ENCODE peak calls at places on chromosomes 2 and 18, in seven cellular contexts. One of them, this sample, is unnamed.

GRCh38 chr2:168585700-168586099 is 129.6 kb downstream of the CERS6 start:
- DNase-seq in astrocyte: no peak
- DNase-seq in thoracic aorta: no peak
- DNase-seq in esophagus squamous epithelium: no peak
- DNase-seq in HCT116: no peak
- DNase-seq in heart left ventricle: no peak
- DNase-seq in testis: no peak
- DNase-seq in this sample: no peak

GRCh38 chr2:142234701-142235100 is 103.9 kb upstream of the LRP1B start:
- DNase-seq in astrocyte: no peak
- DNase-seq in thoracic aorta: no peak
- DNase-seq in esophagus squamous epithelium: no peak
- DNase-seq in HCT116: no peak
- DNase-seq in heart left ventricle: no peak
- DNase-seq in testis: no peak
- DNase-seq in this sample: no peak

GRCh38 chr2:866887-867286 is 83.8 kb upstream of the SNTG2 start:
- DNase-seq in astrocyte: no peak
- DNase-seq in thoracic aorta: no peak
- DNase-seq in esophagus squamous epithelium: no peak
- DNase-seq in HCT116: no peak
- DNase-seq in heart left ventricle: no peak
- DNase-seq in testis: no peak
- DNase-seq in this sample: peak; percentile 52

GRCh38 chr2:99365661-99366060 is 28.5 kb downstream of the EIF5B start:
- DNase-seq in astrocyte: no peak
- DNase-seq in thoracic aorta: no peak
- DNase-seq in esophagus squamous epithelium: no peak
- DNase-seq in HCT116: no peak
- DNase-seq in heart left ventricle: no peak
- DNase-seq in testis: no peak
- DNase-seq in this sample: no peak

GRCh38 chr18:63084220-63084619 is 235.3 kb downstream of the BCL2 start:
- DNase-seq in astrocyte: no peak
- DNase-seq in thoracic aorta: no peak
- DNase-seq in esophagus squamous epithelium: no peak
- DNase-seq in HCT116: no peak
- DNase-seq in heart left ventricle: no peak
- DNase-seq in testis: no peak
- DNase-seq in this sample: no peak

GRCh38 chr2:203037026-203037425 is 22.4 kb downstream of the NBEAL1 start:
- DNase-seq in astrocyte: no peak
- DNase-seq in thoracic aorta: no peak
- DNase-seq in esophagus squamous epithelium: no peak
- DNase-seq in HCT116: no peak
- DNase-seq in heart left ventricle: no peak
- DNase-seq in testis: no peak
- DNase-seq in this sample: no peak

GRCh38 chr18:39313992-39314391 is 1748.4 kb upstream of the CELF4 start:
- DNase-seq in astrocyte: no peak
- DNase-seq in thoracic aorta: no peak
- DNase-seq in esophagus squamous epithelium: no peak
- DNase-seq in HCT116: no peak
- DNase-seq in heart left ventricle: no peak
- DNase-seq in testis: no peak
- DNase-seq in this sample: no peak

GRCh38 chr2:43676322-43677050 is at the start of gene C1GALT1C1L:
- DNase-seq in astrocyte: peak; percentile 68
- DNase-seq in thoracic aorta: no peak
- DNase-seq in esophagus squamous epithelium: no peak
- DNase-seq in HCT116: no peak
- DNase-seq in heart left ventricle: peak; percentile 69
- DNase-seq in testis: peak; percentile 82
- DNase-seq in this sample: no peak

GRCh38 chr2:172329404-172330059 is 97.9 kb upstream of the ITGA6 start:
- DNase-seq in astrocyte: no peak
- DNase-seq in thoracic aorta: no peak
- DNase-seq in esophagus squamous epithelium: no peak
- DNase-seq in HCT116: no peak
- DNase-seq in heart left ventricle: peak; percentile 78
- DNase-seq in testis: no peak
- DNase-seq in this sample: peak; percentile 35

DNA sequence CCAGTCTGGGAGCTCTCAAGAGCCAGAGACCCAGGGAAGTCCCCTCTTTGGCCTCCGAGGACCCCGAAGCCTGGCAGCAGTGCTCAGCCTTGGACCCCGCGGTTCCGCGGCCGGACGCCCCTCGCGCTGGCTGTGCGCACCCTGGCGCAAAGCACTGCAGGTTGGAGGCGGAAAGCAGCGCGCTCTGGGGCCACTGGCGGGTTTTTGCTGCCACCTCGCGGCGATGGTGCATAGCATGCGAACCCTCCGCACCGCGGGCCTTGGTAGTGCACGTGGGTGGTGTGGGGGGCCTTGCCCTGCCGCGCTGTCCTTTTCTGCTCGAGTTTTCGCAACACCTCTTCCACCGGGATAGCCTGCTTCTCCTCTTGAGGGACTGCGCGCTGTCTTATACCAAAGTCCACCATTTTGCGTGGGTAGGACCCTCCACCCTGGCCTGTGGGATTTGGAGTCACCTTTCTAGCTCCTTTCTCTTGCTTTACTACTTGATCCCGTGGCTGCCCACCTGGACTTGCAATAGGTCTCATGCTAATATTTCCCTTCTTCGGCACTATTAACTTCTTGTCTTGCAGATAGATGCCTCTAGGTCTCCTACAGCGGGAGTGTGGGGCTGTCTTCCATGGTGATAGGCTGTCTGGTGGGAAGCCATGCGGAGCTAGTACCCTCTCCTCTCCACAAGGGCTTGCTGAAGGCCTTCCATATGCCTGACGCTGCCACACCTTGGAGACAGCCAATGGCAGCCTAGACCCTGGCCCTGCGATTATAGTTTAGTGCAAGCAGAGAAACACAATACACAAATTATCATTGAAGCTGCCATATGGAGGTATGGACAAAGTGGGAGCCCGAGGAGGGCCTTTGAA is 14.3 kb downstream of the SIX3 start:
- DNase-seq in astrocyte: no peak
- DNase-seq in thoracic aorta: no peak
- DNase-seq in esophagus squamous epithelium: no peak
- DNase-seq in HCT116: peak; percentile 46
- DNase-seq in heart left ventricle: peak; percentile 72
- DNase-seq in testis: peak; percentile 71
- DNase-seq in this sample: peak; percentile 95
- H3K4me3 ChIP-seq in astrocyte: peak overlapping the region; percentile 45
- H3K4me3 ChIP-seq in thoracic aorta: peak overlapping the region; percentile 54
- H3K4me3 ChIP-seq in esophagus squamous epithelium: no peak overlapping the region
- H3K4me3 ChIP-seq in HCT116: peak overlapping the region; percentile 23
- H3K4me3 ChIP-seq in heart left ventricle: peak overlapping the region; percentile 46
- H3K4me3 ChIP-seq in testis: no peak overlapping the region
- H3K4me3 ChIP-seq in this sample: peak overlapping the region; percentile 74

GRCh38 chr18:27750014-27750413 is 426.9 kb downstream of the CDH2 start:
- DNase-seq in astrocyte: peak; percentile 86
- DNase-seq in thoracic aorta: no peak
- DNase-seq in esophagus squamous epithelium: no peak
- DNase-seq in HCT116: peak; percentile 19
- DNase-seq in heart left ventricle: peak; percentile 31
- DNase-seq in testis: peak; percentile 66
- DNase-seq in this sample: peak; percentile 92
- TF ChIP-seq CTCF in astrocyte: peak; percentile 92
- TF ChIP-seq CTCF in thoracic aorta: no peak
- TF ChIP-seq CTCF in esophagus squamous epithelium: no peak
- TF ChIP-seq CTCF in HCT116: peak; percentile 56
- TF ChIP-seq CTCF in heart left ventricle: peak; percentile 66
- TF ChIP-seq CTCF in testis: no peak
- TF ChIP-seq CTCF in this sample: peak; percentile 90

GRCh38 chr2:74951211-74951754 is 7.2 kb upstream of the POLE4 start:
- DNase-seq in astrocyte: no peak
- DNase-seq in thoracic aorta: no peak
- DNase-seq in esophagus squamous epithelium: no peak
- DNase-seq in HCT116: no peak
- DNase-seq in heart left ventricle: no peak
- DNase-seq in testis: no peak
- DNase-seq in this sample: no peak

GRCh38 chr2:74957886-74958276 is 562 bp upstream of the POLE4 start:
- DNase-seq in astrocyte: no peak
- DNase-seq in thoracic aorta: no peak
- DNase-seq in esophagus squamous epithelium: no peak
- DNase-seq in HCT116: no peak
- DNase-seq in heart left ventricle: no peak
- DNase-seq in testis: no peak
- DNase-seq in this sample: no peak

GRCh38 chr2:74952575-74952974 is 5.9 kb upstream of the POLE4 start:
- DNase-seq in astrocyte: no peak
- DNase-seq in thoracic aorta: no peak
- DNase-seq in esophagus squamous epithelium: no peak
- DNase-seq in HCT116: no peak
- DNase-seq in heart left ventricle: no peak
- DNase-seq in testis: no peak
- DNase-seq in this sample: no peak

GRCh38 chr2:74954500-74954874 is 4.0 kb upstream of the POLE4 start:
- DNase-seq in astrocyte: no peak
- DNase-seq in thoracic aorta: no peak
- DNase-seq in esophagus squamous epithelium: no peak
- DNase-seq in HCT116: no peak
- DNase-seq in heart left ventricle: no peak
- DNase-seq in testis: no peak
- DNase-seq in this sample: no peak

DNA sequence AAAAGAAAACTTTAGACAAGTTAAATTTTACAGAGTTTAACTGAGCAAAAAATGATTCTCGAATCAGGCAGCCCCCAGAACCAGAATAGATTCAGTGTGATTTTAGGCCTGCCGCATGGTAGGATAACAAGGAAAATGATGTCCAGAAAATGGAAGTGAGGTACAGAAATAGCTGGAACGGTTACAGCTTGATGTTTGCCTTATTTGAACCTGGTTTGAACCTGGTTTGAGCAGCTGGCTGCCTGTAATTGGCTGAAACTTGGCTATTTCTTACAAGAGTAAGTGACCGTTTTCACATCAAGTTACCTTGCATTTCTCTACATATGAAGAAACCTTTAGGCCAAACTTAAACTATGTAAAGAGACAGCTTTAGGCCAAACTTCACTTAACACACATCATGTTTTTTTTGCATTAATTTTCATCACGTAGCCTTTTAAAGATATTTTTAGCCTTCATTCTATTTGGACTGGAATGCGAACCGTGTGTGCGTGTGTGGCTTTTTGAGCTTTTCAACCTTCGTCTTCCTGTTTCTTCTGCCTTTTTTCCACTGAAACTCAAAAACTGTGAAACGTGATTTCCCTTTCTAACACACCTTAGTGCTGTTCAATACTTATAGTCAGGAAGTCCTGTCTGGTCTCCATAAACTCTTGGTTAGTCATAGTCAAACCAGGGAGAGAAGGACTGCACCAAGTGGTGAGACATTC is 4.5 kb upstream of the POLE4 start:
- DNase-seq in astrocyte: no peak
- DNase-seq in thoracic aorta: no peak
- DNase-seq in esophagus squamous epithelium: no peak
- DNase-seq in HCT116: no peak
- DNase-seq in heart left ventricle: no peak
- DNase-seq in testis: no peak
- DNase-seq in this sample: no peak
- H3K36me3 ChIP-seq in astrocyte: no peaks in the 10 kb centered on the region
- H3K36me3 ChIP-seq in thoracic aorta: no peaks in the 10 kb centered on the region
- H3K36me3 ChIP-seq in esophagus squamous epithelium: no peaks in the 10 kb centered on the region
- H3K36me3 ChIP-seq in HCT116: no peaks in the 10 kb centered on the region
- H3K36me3 ChIP-seq in heart left ventricle: no peaks in the 10 kb centered on the region
- H3K36me3 ChIP-seq in testis: no peaks in the 10 kb centered on the region
- H3K36me3 ChIP-seq in this sample: no peaks in the 10 kb centered on the region

DNA sequence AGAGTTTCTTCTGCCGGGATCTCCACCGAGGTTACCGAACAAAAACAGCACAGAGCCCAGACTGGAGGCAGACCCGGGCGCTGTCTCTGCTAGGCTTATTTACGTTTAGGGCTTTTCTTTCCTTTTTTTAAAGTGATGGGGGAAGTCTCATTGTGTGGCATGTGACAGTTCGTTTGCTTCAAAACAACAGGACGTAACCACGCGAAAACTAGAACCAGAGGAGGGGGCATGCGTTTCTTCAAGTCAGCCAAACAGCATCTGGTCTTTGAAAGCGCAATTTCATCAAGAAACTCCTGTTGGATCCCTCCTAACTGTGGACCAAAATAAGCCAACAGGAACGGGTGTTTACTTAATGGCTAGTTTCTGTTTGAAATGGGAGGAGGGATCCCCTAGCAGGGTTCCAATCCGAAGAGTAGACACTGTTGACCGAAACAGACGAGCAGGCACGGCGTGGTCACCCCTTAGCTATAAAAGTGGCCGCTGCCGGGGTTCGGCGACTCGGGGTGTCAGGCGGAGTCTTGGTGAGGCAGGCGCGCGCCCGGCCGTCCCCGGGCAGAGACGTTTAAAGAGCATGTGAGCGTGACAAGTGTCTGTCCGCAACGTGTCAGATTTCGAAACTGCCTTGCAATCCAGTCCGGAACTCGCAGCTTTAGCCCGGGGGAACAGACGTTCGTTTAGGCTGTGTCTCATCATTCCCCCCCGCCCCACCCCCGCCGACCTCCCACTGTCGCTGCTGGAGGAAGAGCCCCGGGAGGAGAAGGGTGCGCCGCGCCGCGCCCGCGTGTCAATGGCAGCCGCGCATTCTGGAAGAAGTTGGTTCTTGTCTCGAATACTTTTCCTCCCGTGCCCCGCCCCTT is 899 bp upstream of the TGIF1 start:
- DNase-seq in astrocyte: peak; percentile 77
- DNase-seq in thoracic aorta: peak; percentile 67
- DNase-seq in esophagus squamous epithelium: peak; percentile 67
- DNase-seq in HCT116: peak; percentile 70
- DNase-seq in heart left ventricle: peak; percentile 90
- DNase-seq in testis: peak; percentile 84
- DNase-seq in this sample: peak; percentile 56
- H3K4me3 ChIP-seq in astrocyte: peak overlapping the region; percentile 85
- H3K4me3 ChIP-seq in thoracic aorta: peak overlapping the region; percentile 95
- H3K4me3 ChIP-seq in esophagus squamous epithelium: peak overlapping the region; percentile 82
- H3K4me3 ChIP-seq in HCT116: peak overlapping the region; percentile 78
- H3K4me3 ChIP-seq in heart left ventricle: peak overlapping the region; percentile 77
- H3K4me3 ChIP-seq in testis: peak overlapping the region; percentile 96
- H3K4me3 ChIP-seq in this sample: peak overlapping the region; percentile 96